ENCODE peak calls at places on chromosome 21, in nine cellular contexts. N, J, V, E, A, D, B, G and X are unnamed samples.

GRCh38 chr21:17416139-17416538 is 96.7 kb upstream of the CXADR start:
- ATAC-seq in N (no peak), J (no peak), V (no peak), E (no peak), A (peak; percentile 31), D (no peak), B (no peak), G (no peak), X (no peak)

GRCh38 chr21:45012661-45013270 is 61.6 kb upstream of the ADARB1 start:
- ATAC-seq in N (peak; percentile 43), J (peak; percentile 4), V (peak; percentile 20), E (no peak), A (peak; percentile 36), D (peak; percentile 21), B (peak; percentile 43), G (no peak), X (no peak)

GRCh38 chr21:36707763-36708511 is 9.0 kb downstream of the SIM2 start:
- ATAC-seq in N (no peak), J (no peak), V (no peak), E (no peak), A (no peak), D (no peak), B (no peak), G (no peak), X (no peak)

GRCh38 chr21:36641886-36642285 is 57.0 kb upstream of the SIM2 start:
- ATAC-seq in N (no peak), J (peak; percentile 29), V (no peak), E (no peak), A (no peak), D (no peak), B (no peak), G (no peak), X (no peak)

GRCh38 chr21:33291686-33292085 is 25.5 kb downstream of the IL10RB start:
- ATAC-seq in N (no peak), J (no peak), V (no peak), E (no peak), A (no peak), D (no peak), B (no peak), G (no peak), X (no peak)

GRCh38 chr21:43866233-43866632 is 1.2 kb downstream of the AGPAT3 start:
- ATAC-seq in N (peak; percentile 49), J (peak; percentile 11), V (peak; percentile 52), E (peak; percentile 50), A (peak; percentile 50), D (no peak), B (peak; percentile 65), G (peak; percentile 42), X (no peak)

GRCh38 chr21:34305605-34306235 is 58.1 kb upstream of the KCNE2 start:
- ATAC-seq in N (no peak), J (no peak), V (no peak), E (no peak), A (no peak), D (no peak), B (no peak), G (no peak), X (no peak)

GRCh38 chr21:45383615-45384201 is 21.3 kb upstream of the COL18A1 start:
- ATAC-seq in N (no peak), J (no peak), V (no peak), E (no peak), A (no peak), D (no peak), B (no peak), G (no peak), X (no peak)

GRCh38 chr21:29194847-29195246 is 64.4 kb downstream of the MAP3K7CL start:
- ATAC-seq in N (no peak), J (no peak), V (no peak), E (no peak), A (no peak), D (no peak), B (no peak), G (no peak), X (no peak)

GRCh38 chr21:34201441-34201838 is 128.1 kb downstream of the MRPS6 start:
- ATAC-seq in N (peak; percentile 7), J (no peak), V (no peak), E (peak; percentile 3), A (no peak), D (no peak), B (no peak), G (no peak), X (no peak)

GRCh38 chr21:43948740-43949498 is 63.2 kb upstream of the TRAPPC10 start:
- ATAC-seq in N (no peak), J (no peak), V (no peak), E (no peak), A (no peak), D (no peak), B (no peak), G (no peak), X (no peak)

GRCh38 chr21:17397703-17398102 is 115.1 kb upstream of the CXADR start:
- ATAC-seq in N (no peak), J (no peak), V (no peak), E (no peak), A (no peak), D (no peak), B (no peak), G (no peak), X (no peak)

GRCh38 chr21:45767071-45768006 is 123.8 kb downstream of the PCBP3 start:
- ATAC-seq in N (no peak), J (no peak), V (peak; percentile 47), E (no peak), A (no peak), D (no peak), B (no peak), G (peak; percentile 79), X (no peak)

GRCh38 chr21:42785666-42786427 is 93.5 kb downstream of the WDR4 start:
- ATAC-seq in N (no peak), J (no peak), V (no peak), E (no peak), A (no peak), D (no peak), B (no peak), G (no peak), X (no peak)

GRCh38 chr21:42782723-42783247 is 96.6 kb downstream of the WDR4 start:
- ATAC-seq in N (no peak), J (no peak), V (no peak), E (no peak), A (no peak), D (no peak), B (no peak), G (no peak), X (no peak)

GRCh38 chr21:42786884-42787283 is 92.5 kb downstream of the WDR4 start:
- ATAC-seq in N (no peak), J (no peak), V (no peak), E (no peak), A (no peak), D (no peak), B (no peak), G (no peak), X (no peak)

GRCh38 chr21:42784276-42784675 is 95.1 kb downstream of the WDR4 start:
- ATAC-seq in N (peak; percentile 33), J (no peak), V (peak; percentile 55), E (peak; percentile 28), A (no peak), D (no peak), B (peak; percentile 4), G (peak; percentile 18), X (peak; percentile 68)

GRCh38 chr21:42784896-42785451 is 94.4 kb downstream of the WDR4 start:
- ATAC-seq in N (no peak), J (no peak), V (no peak), E (no peak), A (no peak), D (no peak), B (no peak), G (no peak), X (no peak)
- H3K27me3 ChIP-seq in N (peaks cover 19% of the 10 kb centered on the region), J (no peaks in the 10 kb centered on the region), V (no peaks in the 10 kb centered on the region), E (no peaks in the 10 kb centered on the region), A (no peaks in the 10 kb centered on the region), D (no peaks in the 10 kb centered on the region), B (peaks cover 7% of the 10 kb centered on the region), G (no peaks in the 10 kb centered on the region), X (peaks cover 55% of the 10 kb centered on the region)

DNA sequence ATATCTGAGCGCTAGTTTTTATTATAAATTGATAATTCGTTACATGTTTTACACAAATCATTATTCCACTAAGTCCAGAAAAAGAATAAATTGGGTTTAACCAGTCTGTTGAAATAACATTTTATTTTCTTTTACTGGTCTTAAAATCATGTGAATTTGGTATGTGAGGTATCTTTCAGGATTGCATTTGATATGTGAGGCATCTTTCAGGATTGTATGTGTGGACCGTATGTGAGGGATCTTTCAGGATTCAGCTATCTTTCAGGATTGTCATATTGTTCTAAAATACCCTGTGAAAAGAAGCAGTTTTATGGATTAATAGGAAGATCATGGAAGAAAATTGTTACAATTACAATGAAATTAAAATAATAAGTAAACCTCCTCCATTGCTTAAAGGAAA is 42.9 kb downstream of the USP25 start:
- ATAC-seq in N (no peak), J (no peak), V (no peak), E (no peak), A (no peak), D (no peak), B (no peak), G (no peak), X (no peak)
- H3K27me3 ChIP-seq in N (no peaks in the 10 kb centered on the region), J (no peaks in the 10 kb centered on the region), V (no peaks in the 10 kb centered on the region), E (no peaks in the 10 kb centered on the region), A (no peaks in the 10 kb centered on the region), D (no peaks in the 10 kb centered on the region), B (no peaks in the 10 kb centered on the region), G (no peaks in the 10 kb centered on the region), X (no peaks in the 10 kb centered on the region)

DNA sequence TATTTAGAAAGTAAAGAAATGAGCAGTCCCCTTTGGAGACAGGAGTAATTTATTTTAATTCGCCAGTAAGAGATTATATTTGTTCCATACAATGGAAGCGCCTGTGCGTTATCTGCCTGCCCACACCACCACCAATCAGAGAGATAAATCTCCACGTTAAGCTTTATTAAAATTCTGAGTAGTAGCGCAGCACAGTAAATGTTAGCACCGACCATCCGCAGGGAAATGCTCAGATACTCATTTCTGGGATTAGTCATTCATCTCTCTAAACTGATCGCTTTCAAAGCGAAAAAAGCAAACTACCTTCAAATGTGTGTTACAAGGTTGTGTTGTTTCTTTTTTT is 1.2 kb downstream of the ETS2 start:
- ATAC-seq in N (no peak), J (no peak), V (no peak), E (no peak), A (no peak), D (no peak), B (no peak), G (no peak), X (no peak)
- H3K27me3 ChIP-seq in N (no peaks in the 10 kb centered on the region), J (no peaks in the 10 kb centered on the region), V (no peaks in the 10 kb centered on the region), E (no peaks in the 10 kb centered on the region), A (no peaks in the 10 kb centered on the region), D (no peaks in the 10 kb centered on the region), B (no peaks in the 10 kb centered on the region), G (no peaks in the 10 kb centered on the region), X (no peaks in the 10 kb centered on the region)

DNA sequence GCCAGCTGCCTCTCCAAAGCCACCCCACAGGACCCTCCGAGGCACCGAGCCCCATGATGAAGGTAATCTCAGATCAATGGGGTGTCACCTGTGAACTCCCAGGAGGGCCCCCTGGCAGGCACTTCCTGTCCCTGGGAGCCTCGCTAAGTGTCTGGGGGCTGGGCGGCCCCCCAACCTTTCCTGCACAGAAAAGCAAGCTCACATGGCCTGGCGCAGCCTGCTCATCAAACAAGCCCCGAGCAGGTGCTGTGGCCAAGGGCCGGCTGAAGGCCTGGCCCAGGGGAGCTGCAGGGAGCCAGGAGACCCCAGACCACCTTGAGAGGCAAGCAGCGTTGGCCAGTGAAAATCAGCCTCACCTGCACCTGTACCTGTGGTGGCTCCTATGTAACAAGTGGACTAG is 2.9 kb downstream of the RIPK4 start:
- ATAC-seq in N (no peak), J (no peak), V (no peak), E (no peak), A (no peak), D (no peak), B (no peak), G (no peak), X (no peak)
- H3K27me3 ChIP-seq in N (peaks cover 22% of the 10 kb centered on the region), J (peaks cover 62% of the 10 kb centered on the region), V (no peaks in the 10 kb centered on the region), E (peaks cover 69% of the 10 kb centered on the region), A (no peaks in the 10 kb centered on the region), D (no peaks in the 10 kb centered on the region), B (peaks cover 45% of the 10 kb centered on the region), G (peaks cover 93% of the 10 kb centered on the region), X (peaks cover 100% of the 10 kb centered on the region)